ENCODE peak calls at places on chromosomes 12 and 14, in five cellular contexts. K, I, M, Z and Q are unnamed samples. For H3K4me1, the result is how much of the 10 kb centered on the place peaks cover.

GRCh38 chr12:124583854-124584253 is 16.4 kb upstream of the NCOR2 start:
- DNase-seq in K (peak), I (no peak), M (no peak), Z (no peak), Q (no peak)

GRCh38 chr14:102949801-102950451 is 27.5 kb downstream of the AMN start:
- DNase-seq in K (no peak), I (peak), M (peak), Z (no peak), Q (no peak)

GRCh38 chr14:51652168-51653095 is 722 bp downstream of the FRMD6 start:
- DNase-seq in K (peak), I (no peak), M (peak), Z (peak), Q (peak)

GRCh38 chr12:113271853-113272561 is 50.7 kb downstream of the TPCN1 start:
- DNase-seq in K (peak), I (peak), M (peak), Z (peak), Q (no peak)

GRCh38 chr12:116594325-116595038 is 35.3 kb downstream of the MAP1LC3B2 start:
- DNase-seq in K (no peak), I (no peak), M (no peak), Z (peak), Q (no peak)

GRCh38 chr12:46126050-46126727 is 135.8 kb upstream of the SCAF11 start:
- DNase-seq in K (no peak), I (no peak), M (no peak), Z (no peak), Q (no peak)

GRCh38 chr12:32522322-32523221 is 123.2 kb downstream of the FGD4 start:
- DNase-seq in K (no peak), I (no peak), M (no peak), Z (no peak), Q (peak)

GRCh38 chr14:72892103-72892878 is 1.6 kb downstream of the DPF3 start:
- DNase-seq in K (peak), I (no peak), M (no peak), Z (no peak), Q (no peak)

GRCh38 chr12:15854916-15855315 is 27.3 kb upstream of the STRAP start:
- DNase-seq in K (no peak), I (no peak), M (no peak), Z (no peak), Q (no peak)

GRCh38 chr12:92403210-92404175 is 257.8 kb upstream of the BTG1 start:
- DNase-seq in K (no peak), I (no peak), M (no peak), Z (no peak), Q (peak)

GRCh38 chr12:4346931-4347330 is 25.9 kb downstream of the TIGAR start:
- DNase-seq in K (no peak), I (no peak), M (no peak), Z (no peak), Q (no peak)

DNA sequence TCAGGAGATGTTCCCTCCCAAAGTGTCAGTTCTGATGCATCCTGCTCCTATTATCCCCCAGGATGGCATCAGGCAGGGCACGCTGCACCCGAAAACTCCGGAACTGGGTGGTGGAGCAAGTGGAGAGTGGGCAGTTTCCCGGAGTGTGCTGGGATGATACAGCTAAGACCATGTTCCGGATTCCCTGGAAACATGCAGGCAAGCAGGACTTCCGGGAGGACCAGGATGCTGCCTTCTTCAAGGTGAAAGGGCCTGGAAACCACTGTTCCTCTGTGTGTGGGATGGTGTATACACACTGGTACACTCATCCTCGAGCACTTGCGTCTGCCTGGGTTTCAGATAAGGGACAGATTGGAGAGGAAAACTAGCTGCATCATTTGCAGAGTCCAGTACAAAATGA is 1.0 kb downstream of the IRF9 start:
- DNase-seq in K (no peak), I (no peak), M (no peak), Z (peak), Q (no peak)
- H3K4me1 ChIP-seq in K (under half), I (under half), M (under half), Z (under half), Q (under half)

GRCh38 chr14:99323603-99324185 is 51.7 kb upstream of the BCL11B start:
- DNase-seq in K (no peak), I (no peak), M (no peak), Z (no peak), Q (no peak)
- H3K4me3 ChIP-seq in K (no peak), I (no peak), M (no peak), Z (no peak), Q (no peak)

GRCh38 chr14:99418217-99418616 is 62.4 kb downstream of the SETD3 start:
- DNase-seq in K (no peak), I (no peak), M (no peak), Z (no peak), Q (no peak)
- H3K4me1 ChIP-seq in K (under half), I (under half), M (under half), Z (under half), Q (under half)

GRCh38 chr14:97337670-97338069 is 540.5 kb downstream of the VRK1 start:
- DNase-seq in K (no peak), I (no peak), M (no peak), Z (no peak), Q (no peak)

GRCh38 chr14:97336179-97336578 is 539.0 kb downstream of the VRK1 start:
- DNase-seq in K (no peak), I (no peak), M (no peak), Z (no peak), Q (no peak)

GRCh38 chr14:97332591-97332984 is 535.4 kb downstream of the VRK1 start:
- DNase-seq in K (no peak), I (no peak), M (no peak), Z (no peak), Q (no peak)

GRCh38 chr14:97337267-97337666 is 540.1 kb downstream of the VRK1 start:
- DNase-seq in K (no peak), I (no peak), M (no peak), Z (no peak), Q (no peak)

DNA sequence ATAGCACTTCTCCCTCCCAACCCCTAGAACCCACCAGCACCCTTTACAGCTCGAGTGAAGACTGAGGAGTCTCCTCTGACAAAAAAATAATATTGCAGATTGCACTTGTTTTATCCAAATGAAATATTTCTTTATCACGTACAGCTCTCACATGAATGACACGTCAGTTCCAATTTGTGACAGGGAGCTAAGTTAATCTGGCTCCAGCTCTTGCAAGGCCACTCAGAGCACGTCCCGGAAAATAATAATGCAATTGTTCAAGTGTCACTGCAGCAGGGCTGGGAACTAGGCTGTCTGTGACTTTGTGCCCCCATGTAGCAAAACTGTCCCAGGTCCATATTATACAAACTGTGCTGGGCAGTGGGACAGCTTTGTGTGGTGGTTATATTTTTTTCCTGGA is 539.6 kb downstream of the VRK1 start:
- DNase-seq in K (peak), I (no peak), M (no peak), Z (no peak), Q (no peak)
- H3K4me3 ChIP-seq in K (no peak), I (no peak), M (no peak), Z (no peak), Q (no peak)

GRCh38 chr12:132825861-132826260 is 2.8 kb downstream of the GOLGA3 start:
- DNase-seq in K (no peak), I (no peak), M (no peak), Z (no peak), Q (no peak)
- H3K4me1 ChIP-seq in K (under half), I (under half), M (under half), Z (under half), Q (under half)

GRCh38 chr12:53994268-53994690 is 5.7 kb upstream of the HOXC9 start:
- DNase-seq in K (no peak), I (no peak), M (no peak), Z (no peak), Q (no peak)
- H3K4me3 ChIP-seq in K (no peak), I (peak), M (no peak), Z (peak), Q (no peak)

DNA sequence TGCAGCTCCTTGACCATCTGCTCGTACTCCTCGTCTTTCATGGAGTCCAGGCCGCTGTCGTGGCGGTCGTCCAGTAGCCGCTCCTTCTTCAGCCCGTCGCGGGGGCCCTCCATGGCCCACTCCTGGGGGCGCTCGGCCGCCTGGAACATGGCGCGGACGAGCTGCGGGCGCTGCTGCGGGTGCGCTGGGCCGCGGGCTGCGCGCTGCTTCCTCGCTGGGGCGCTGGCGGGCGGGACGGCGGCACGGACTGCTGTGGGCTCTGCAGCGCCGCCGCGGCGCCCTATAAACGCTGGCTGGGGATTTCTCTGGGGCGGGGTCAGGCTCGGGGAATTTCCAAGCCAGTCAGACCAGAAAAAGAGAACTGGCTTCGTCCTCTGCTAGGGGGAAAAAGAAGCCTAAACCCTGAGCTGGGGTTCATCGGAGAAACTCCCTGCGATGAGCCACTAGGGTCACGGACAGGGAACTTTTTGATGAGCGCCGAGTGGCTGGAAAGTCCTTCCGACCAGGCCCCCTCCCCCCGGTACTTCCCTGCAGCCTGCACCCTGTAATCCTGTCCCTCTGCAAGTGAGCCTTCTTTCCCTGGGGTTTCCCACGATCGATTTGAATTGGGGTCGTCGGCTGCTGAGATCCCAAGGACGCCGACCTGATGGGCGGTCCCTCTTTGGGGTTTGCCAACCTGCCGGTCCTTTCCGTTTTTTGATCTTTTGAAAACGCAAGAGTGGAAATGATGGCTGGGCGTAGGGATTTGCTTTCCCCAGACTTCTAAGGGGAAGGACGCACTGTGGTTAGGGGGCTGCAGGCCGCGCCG is at the start of gene NFKBIA:
- DNase-seq in K (peak), I (no peak), M (peak), Z (peak), Q (peak)
- H3K4me1 ChIP-seq in K (under half), I (under half), M (under half), Z (half or more), Q (under half)

DNA sequence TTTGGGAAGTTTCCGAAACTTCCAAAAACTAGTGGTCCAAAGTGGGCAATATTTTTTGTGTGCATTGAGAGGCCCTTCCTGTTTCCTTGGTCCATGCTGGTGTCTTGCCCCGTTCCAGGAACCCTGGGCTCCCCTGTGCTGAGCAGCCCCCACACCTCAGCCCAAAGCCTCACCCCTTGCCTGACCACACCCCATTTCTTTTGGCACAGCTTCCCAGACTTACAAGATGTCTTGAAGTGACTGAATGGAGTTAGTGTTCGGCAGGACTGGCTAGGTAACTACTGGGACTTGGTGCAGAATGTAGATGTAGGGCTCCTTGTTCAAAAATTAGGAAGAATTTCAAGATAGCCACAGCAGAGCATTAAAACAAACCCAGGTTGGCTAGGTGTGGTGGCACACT is 68.6 kb downstream of the ETV6 start:
- DNase-seq in K (no peak), I (no peak), M (no peak), Z (no peak), Q (no peak)
- H3K4me3 ChIP-seq in K (no peak), I (no peak), M (no peak), Z (no peak), Q (no peak)